ENCODE peak calls at places on chromosomes 6 and 20, in six cellular contexts. W is left lung, U is fibroblast of lung, L is cardiac muscle cell, A is astrocyte, B is mucosa of descending colon. R is an unnamed sample. For H3K4me1, the result is how much of the 10 kb centered on the place peaks cover.

GRCh38 chr20:13430346-13431002 is 208.3 kb downstream of the TASP1 start:
- DNase-seq in B (no peak), W (peak), L (no peak), A (peak), U (peak), R (no peak)

GRCh38 chr6:53273356-53273755 is 75.4 kb downstream of the ELOVL5 start:
- DNase-seq in W (no peak), A (no peak), B (no peak), U (no peak), L (no peak), R (no peak)

GRCh38 chr6:87682310-87682709 is 19.7 kb downstream of the AKIRIN2 start:
- DNase-seq in U (peak), A (peak), L (no peak), W (no peak), B (no peak), R (no peak)

GRCh38 chr6:164107297-164107995 is 692.9 kb downstream of the QKI start:
- DNase-seq in A (peak), W (no peak), U (peak), L (peak), B (no peak), R (no peak)

GRCh38 chr20:24102749-24103148 is 114.2 kb upstream of the GGTLC1 start:
- DNase-seq in B (no peak), A (no peak), W (no peak), U (peak), L (peak), R (no peak)

GRCh38 chr6:123547216-123547978 is 89.4 kb downstream of the TRDN start:
- DNase-seq in A (no peak), L (no peak), B (no peak), W (no peak), U (no peak), R (no peak)

GRCh38 chr6:119459207-119459974 is 109.8 kb upstream of the MAN1A1 start:
- DNase-seq in L (no peak), W (no peak), B (no peak), U (no peak), A (no peak), R (no peak)

GRCh38 chr6:79313254-79313653 is 78.8 kb upstream of the HMGN3 start:
- DNase-seq in B (no peak), A (no peak), U (no peak), L (no peak), W (no peak), R (no peak)

GRCh38 chr6:138528137-138528536 is 28.8 kb upstream of the NHSL1 start:
- DNase-seq in U (peak), B (no peak), L (no peak), A (no peak), W (no peak), R (no peak)

GRCh38 chr20:42886046-42886445 is 303.7 kb downstream of the PTPRT start:
- DNase-seq in W (no peak), U (no peak), A (no peak), B (no peak), L (no peak), R (no peak)

GRCh38 chr20:59412251-59412650 is 111.8 kb downstream of the EDN3 start:
- DNase-seq in A (no peak), U (no peak), B (no peak), L (no peak), W (no peak), R (no peak)

GRCh38 chr6:125658759-125659431 is 90.5 kb upstream of the HEY2 start:
- DNase-seq in B (no peak), U (peak), L (peak), A (no peak), W (no peak), R (no peak)

GRCh38 chr6:21808045-21808470 is 214.5 kb downstream of the SOX4 start:
- DNase-seq in U (peak), L (peak), B (peak), A (peak), W (no peak), R (no peak)

GRCh38 chr6:52820198-52820597 is 16.6 kb upstream of the GSTA1 start:
- DNase-seq in U (peak), A (peak), L (peak), B (no peak), W (no peak), R (no peak)

GRCh38 chr6:166097914-166098522 is 69.6 kb downstream of the TBXT start:
- DNase-seq in U (peak), L (peak), W (peak), A (peak), B (peak), R (peak)

GRCh38 chr6:47529734-47530133 is 52.1 kb downstream of the CD2AP start:
- DNase-seq in U (no peak), A (no peak), B (no peak), L (no peak), W (no peak), R (no peak)

GRCh38 chr20:58619847-58620431 is 31.1 kb upstream of the STX16 start:
- DNase-seq in U (no peak), W (no peak), L (no peak), B (no peak), A (no peak), R (no peak)

GRCh38 chr6:84498905-84499304 is 265.5 kb downstream of the TBX18 start:
- DNase-seq in U (no peak), A (no peak), L (no peak), W (no peak), B (no peak), R (no peak)

GRCh38 chr6:33008944-33009861 is at the start of gene HLA-DOA:
- DNase-seq in L (peak), B (no peak), W (no peak), A (peak), U (peak), R (no peak)

GRCh38 chr6:23642849-23643248 is 483.2 kb upstream of the NRSN1 start:
- DNase-seq in U (no peak), L (no peak), B (no peak), W (no peak), A (no peak), R (no peak)

GRCh38 chr6:125714431-125715090 is 34.9 kb upstream of the HEY2 start:
- DNase-seq in U (no peak), B (no peak), W (no peak), A (no peak), L (no peak), R (no peak)

GRCh38 chr6:16756660-16757270 is 4.5 kb downstream of the ATXN1 start:
- DNase-seq in B (no peak), U (no peak), L (no peak), A (no peak), W (no peak), R (no peak)
- H3K4me1 ChIP-seq in B (under half), U (under half), L (under half), A (under half), W (under half), R (half or more)

GRCh38 chr6:129498950-129499870 is 210.8 kb downstream of the ARHGAP18 start:
- DNase-seq in B (peak), L (peak), W (no peak), U (peak), A (peak), R (no peak)

GRCh38 chr6:129499871-129500219 is 210.1 kb downstream of the ARHGAP18 start:
- DNase-seq in W (no peak), L (no peak), B (no peak), U (no peak), A (no peak), R (no peak)

GRCh38 chr6:129501401-129502051 is 208.5 kb downstream of the ARHGAP18 start:
- DNase-seq in B (no peak), L (peak), A (peak), W (peak), U (peak), R (peak)

GRCh38 chr6:129502261-129502660 is 207.7 kb downstream of the ARHGAP18 start:
- DNase-seq in L (no peak), U (peak), W (no peak), A (peak), B (no peak), R (no peak)

DNA sequence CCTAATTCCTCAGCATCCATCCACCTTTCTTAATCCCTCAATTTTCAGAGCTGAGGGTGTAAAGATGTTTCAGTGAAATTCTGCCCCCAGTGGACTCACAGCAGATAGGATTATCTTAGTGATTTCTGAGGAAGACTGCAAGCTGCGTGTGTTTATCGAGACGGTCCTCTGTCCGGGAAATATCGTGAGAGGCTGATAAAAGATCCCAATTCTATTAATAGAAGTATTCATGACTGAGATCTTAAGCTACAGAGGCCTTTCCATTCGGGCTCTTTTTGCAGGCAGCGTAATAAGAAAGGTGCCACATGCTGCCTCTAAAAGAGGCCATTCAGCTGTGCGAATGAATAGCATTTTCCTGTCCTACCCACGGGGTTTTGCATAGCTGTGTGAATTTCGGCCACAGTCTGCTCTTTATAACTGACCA is 209.0 kb downstream of the ARHGAP18 start:
- DNase-seq in U (peak), L (peak), W (no peak), A (peak), B (no peak), R (no peak)
- TF ChIP-seq CTCF in U (peak), L (peak), W (peak), A (peak), B (no peak), R (peak)

GRCh38 chr6:13614126-13614925 is 809 bp upstream of the NOL7 start:
- DNase-seq in A (no peak), B (peak), U (peak), W (peak), L (peak), R (peak)
- H3K4me3 ChIP-seq in A (peak), B (peak), U (peak), W (peak), L (peak), R (peak)

DNA sequence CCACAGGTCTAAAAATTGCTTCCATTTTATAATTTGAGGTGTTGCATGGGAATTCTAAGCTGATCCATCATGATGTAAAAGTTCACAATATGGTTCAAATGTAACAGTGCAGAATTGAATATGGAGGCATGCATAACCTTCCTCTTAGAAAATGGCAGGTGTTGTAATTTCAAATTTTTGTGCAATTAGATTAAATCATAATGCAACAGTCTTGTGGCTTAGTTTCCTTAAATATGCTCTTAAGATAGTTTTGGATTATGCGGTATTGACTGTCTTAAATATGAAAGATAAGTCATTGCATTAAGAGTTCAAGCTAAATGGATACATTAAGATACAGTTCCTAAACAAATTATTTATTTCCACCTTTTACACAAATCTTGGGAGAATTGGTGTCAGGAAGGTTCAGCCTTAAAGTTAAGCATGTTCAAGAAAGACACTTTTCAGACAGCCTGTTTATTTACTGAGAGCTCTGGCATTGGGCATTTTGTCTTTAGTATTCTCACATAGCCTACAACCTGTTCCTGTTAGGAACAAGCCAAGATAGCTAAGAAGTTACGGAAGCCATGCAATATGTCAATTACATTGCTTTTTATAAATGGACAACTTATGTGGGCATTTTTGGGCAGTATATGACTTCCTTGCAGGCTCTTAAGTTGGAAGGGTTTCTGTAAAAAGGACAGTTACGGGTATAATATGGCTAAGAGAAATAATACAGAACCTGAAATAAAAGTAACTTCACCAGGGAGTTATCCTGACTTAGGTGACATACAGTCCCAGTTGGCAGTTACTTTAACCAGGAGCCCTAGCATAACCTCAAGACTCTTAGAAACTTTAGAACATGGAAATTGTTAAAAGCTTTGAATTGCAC is 9.3 kb downstream of the SRSF3 start:
- DNase-seq in B (no peak), A (no peak), L (no peak), W (no peak), U (no peak), R (no peak)
- H3K4me1 ChIP-seq in B (half or more), A (under half), L (under half), W (under half), U (under half), R (half or more)

DNA sequence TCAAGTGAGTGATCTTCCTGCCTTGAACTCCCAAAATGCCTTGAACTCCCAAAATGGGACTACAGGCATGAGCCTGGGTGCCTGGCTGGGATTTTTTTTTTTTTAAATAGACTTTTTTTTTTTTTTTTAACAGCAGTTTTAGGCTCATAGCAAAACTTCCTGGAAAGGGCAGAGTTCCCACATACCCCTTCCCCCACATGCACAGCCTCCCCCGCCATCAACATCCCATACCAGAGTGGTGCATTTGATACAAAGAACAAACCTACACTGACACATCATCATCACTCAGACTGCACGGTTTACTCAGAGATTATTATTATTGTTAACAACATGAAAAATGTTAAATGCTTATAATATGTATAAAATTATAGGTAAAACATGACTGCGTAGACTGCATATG is 26.0 kb downstream of the UQCC1 start:
- DNase-seq in A (no peak), U (peak), W (no peak), L (peak), B (no peak), R (no peak)
- TF ChIP-seq CTCF in A (no peak), U (no peak), W (no peak), L (no peak), B (no peak), R (no peak)